ENCODE peak calls at places on chromosomes 7 and 10, in seven cellular contexts. E, T, W, R, V, D and O are unnamed samples.
A peak's percentile ranks its signal among the peaks of the same experiment; 100 is the strongest.

GRCh38 chr10:132403511-132404168 is 6.6 kb downstream of the PWWP2B start:
- DNase-seq in R (no peak), E (no peak), T (no peak), D (no peak), W (no peak), V (no peak), O (peak; percentile 68)

GRCh38 chr7:130010689-130011412 is 40.3 kb downstream of the ZC3HC1 start:
- DNase-seq in V (peak; percentile 83), E (peak; percentile 87), T (peak; percentile 92), R (peak; percentile 78), D (peak; percentile 90), W (peak; percentile 93), O (no peak)

GRCh38 chr10:99331207-99331803 is 2.1 kb downstream of the CNNM1 start:
- DNase-seq in W (no peak), E (no peak), V (no peak), R (peak; percentile 35), T (no peak), D (no peak), O (peak; percentile 83)

GRCh38 chr10:110610308-110610774 is 33.8 kb upstream of the RBM20 start:
- DNase-seq in D (peak; percentile 51), V (peak; percentile 69), E (peak; percentile 49), W (peak; percentile 84), R (peak; percentile 44), T (peak; percentile 24), O (peak; percentile 5)

GRCh38 chr10:91416339-91416868 is 6.3 kb downstream of the HECTD2 start:
- DNase-seq in V (no peak), D (no peak), R (no peak), W (no peak), E (no peak), T (no peak), O (no peak)

GRCh38 chr7:930975-931758 is 23.3 kb downstream of the ADAP1 start:
- DNase-seq in E (no peak), W (no peak), D (no peak), R (no peak), V (no peak), T (no peak), O (no peak)

GRCh38 chr10:118698421-118698820 is 56.3 kb downstream of the CACUL1 start:
- DNase-seq in E (peak; percentile 93), V (peak; percentile 20), W (peak; percentile 69), T (peak; percentile 80), R (peak; percentile 10), D (no peak), O (no peak)

GRCh38 chr10:103853428-103854264 is 1.7 kb downstream of the SH3PXD2A start:
- DNase-seq in T (no peak), R (peak; percentile 90), D (no peak), V (no peak), E (no peak), W (no peak), O (no peak)

GRCh38 chr7:141649137-141649864 is 52.7 kb downstream of the DENND11 start:
- DNase-seq in D (no peak), E (no peak), W (no peak), R (no peak), V (no peak), T (peak; percentile 45), O (no peak)

GRCh38 chr10:57654856-57655255 is 612.8 kb downstream of the IPMK start:
- DNase-seq in V (no peak), D (no peak), E (no peak), R (no peak), T (no peak), W (no peak), O (no peak)
- TF ChIP-seq JUND in V (no peak), D (no peak), E (no peak), R (no peak), T (no peak), W (no peak), O (no peak)

GRCh38 chr7:144670251-144670650 is 165.6 kb downstream of the TPK1 start:
- DNase-seq in E (peak; percentile 4), R (no peak), W (peak; percentile 1), D (no peak), T (no peak), V (no peak), O (no peak)
- TF ChIP-seq JUND in E (no peak), R (no peak), W (no peak), D (no peak), T (no peak), V (no peak), O (no peak)

DNA sequence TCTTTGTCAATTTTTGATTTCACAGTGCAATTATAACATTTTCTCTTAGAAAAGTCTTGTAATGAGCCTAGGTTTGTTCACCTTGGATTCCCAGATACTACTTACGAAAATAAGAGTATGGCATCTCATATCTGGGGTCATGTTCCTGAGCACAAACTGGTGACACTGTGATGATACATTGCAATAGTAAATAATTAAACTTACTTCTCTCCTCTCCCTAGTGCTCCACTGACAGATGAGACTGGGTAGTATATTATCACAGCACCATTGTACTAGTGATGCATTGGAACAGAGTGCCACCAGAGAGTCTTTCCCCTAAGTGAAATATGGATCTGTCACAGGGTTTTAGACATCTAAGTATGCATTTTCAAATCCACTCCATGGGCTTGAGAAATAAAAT is 275.7 kb downstream of the ZWINT start:
- DNase-seq in W (no peak), R (no peak), D (no peak), E (no peak), T (no peak), V (no peak), O (no peak)
- TF ChIP-seq JUND in W (no peak), R (no peak), D (no peak), E (no peak), T (no peak), V (no peak), O (no peak)

DNA sequence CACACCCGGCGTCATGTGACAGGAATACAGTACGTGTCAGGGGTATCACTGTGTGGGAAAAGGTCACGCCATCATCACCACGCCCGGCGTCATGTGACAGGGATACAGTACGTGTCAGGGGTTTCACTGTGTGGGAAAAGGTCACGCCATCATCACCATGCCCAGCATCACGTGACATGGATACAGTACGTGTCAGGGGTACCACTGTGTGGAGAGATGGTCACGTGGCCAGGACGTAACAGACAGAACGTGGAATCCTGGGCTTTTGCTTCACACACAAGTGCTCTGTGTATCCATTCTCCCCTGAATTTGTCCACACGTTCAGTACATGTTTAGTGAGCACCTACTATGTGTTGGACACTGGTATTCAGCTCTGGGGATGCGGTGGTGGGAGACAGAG is 34.5 kb upstream of the DIP2C start:
- DNase-seq in T (no peak), W (no peak), V (no peak), D (no peak), E (no peak), R (no peak), O (no peak)
- TF ChIP-seq JUND in T (no peak), W (no peak), V (no peak), D (no peak), E (no peak), R (no peak), O (no peak)

GRCh38 chr7:151623766-151624165 is 104.1 kb upstream of the RHEB start:
- DNase-seq in T (no peak), V (no peak), D (no peak), R (no peak), E (no peak), W (no peak), O (no peak)

GRCh38 chr7:151624246-151624928 is 104.7 kb upstream of the RHEB start:
- DNase-seq in E (no peak), R (no peak), V (no peak), W (no peak), D (no peak), T (no peak), O (no peak)

GRCh38 chr7:151629873-151630272 is 110.2 kb upstream of the RHEB start:
- DNase-seq in E (no peak), D (no peak), W (no peak), V (no peak), R (no peak), T (no peak), O (no peak)

GRCh38 chr7:151628846-151629604 is 109.3 kb upstream of the RHEB start:
- DNase-seq in E (no peak), T (no peak), V (no peak), W (no peak), D (no peak), R (no peak), O (no peak)

GRCh38 chr7:151626422-151627115 is 106.9 kb upstream of the RHEB start:
- DNase-seq in E (no peak), T (no peak), V (peak; percentile 56), R (peak; percentile 45), W (peak; percentile 27), D (no peak), O (no peak)
- TF ChIP-seq JUND in E (no peak), T (no peak), V (no peak), R (no peak), W (no peak), D (no peak), O (no peak)

GRCh38 chr7:134024729-134025128 is 102.4 kb upstream of the LRGUK start:
- DNase-seq in V (peak; percentile 30), W (no peak), T (no peak), E (no peak), R (no peak), D (no peak), O (no peak)

GRCh38 chr7:134030460-134030865 is 96.7 kb upstream of the LRGUK start:
- DNase-seq in T (no peak), V (no peak), E (no peak), D (no peak), R (peak; percentile 80), W (no peak), O (no peak)

GRCh38 chr7:134029743-134030142 is 97.4 kb upstream of the LRGUK start:
- DNase-seq in D (no peak), R (no peak), W (no peak), V (no peak), E (no peak), T (no peak), O (no peak)

GRCh38 chr7:134031835-134032617 is 95.1 kb upstream of the LRGUK start:
- DNase-seq in V (no peak), W (no peak), T (no peak), R (no peak), D (no peak), E (no peak), O (no peak)

DNA sequence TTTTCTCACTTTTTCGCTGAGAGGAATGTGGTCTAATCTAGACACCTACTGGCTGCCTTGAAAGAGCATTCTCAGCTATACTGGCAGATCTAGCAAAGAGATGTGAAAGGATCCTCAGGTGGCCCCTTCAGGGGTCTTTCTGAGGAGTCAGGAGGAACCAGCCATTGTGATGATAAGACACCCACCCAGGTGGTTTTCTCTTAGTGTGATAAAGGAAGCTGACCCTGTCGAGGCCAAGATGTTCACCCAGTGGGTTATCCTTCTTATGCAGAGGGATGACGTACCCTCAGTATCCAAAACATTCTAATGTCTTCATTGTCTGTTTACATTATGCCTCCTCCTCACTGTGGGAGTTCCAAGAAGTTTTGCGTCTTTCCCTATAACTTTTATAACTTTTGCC is 98.3 kb upstream of the LRGUK start:
- DNase-seq in W (no peak), V (no peak), E (no peak), R (no peak), T (no peak), D (peak; percentile 47), O (no peak)
- TF ChIP-seq JUND in W (no peak), V (no peak), E (no peak), R (no peak), T (no peak), D (peak; percentile 39), O (no peak)

GRCh38 chr7:11489280-11489679 is 342.7 kb downstream of the THSD7A start:
- DNase-seq in D (peak; percentile 7), E (no peak), R (no peak), T (no peak), V (no peak), W (no peak), O (no peak)

GRCh38 chr7:11491811-11492210 is 340.2 kb downstream of the THSD7A start:
- DNase-seq in R (no peak), V (no peak), W (no peak), D (no peak), E (no peak), T (no peak), O (no peak)

GRCh38 chr7:11492307-11492706 is 339.7 kb downstream of the THSD7A start:
- DNase-seq in E (no peak), R (no peak), V (no peak), D (no peak), T (no peak), W (no peak), O (no peak)
- TF ChIP-seq JUND in E (no peak), R (no peak), V (no peak), D (no peak), T (no peak), W (no peak), O (no peak)